ENCODE peak calls at places on chromosomes 6 and 20, in seven cellular contexts. One of them, this sample, is unnamed.

GRCh38 chr6:170463101-170463721 is 89.9 kb downstream of the PSMB1 start:
- DNase-seq in NCI-H2171: no peak
- DNase-seq in fibroblast of lung: no peak
- DNase-seq in HL-60: no peak
- DNase-seq in activated CD8-positive, alpha-beta memory T cell treated with anti-CD3 and anti-CD28 coated beads for 1 hour: no peak
- DNase-seq in activated CD4-positive, alpha-beta T cell treated with anti-CD3 and anti-CD28 coated beads, Interleukin-2, amount 50 U/mL, for 24 hours: no peak
- DNase-seq in KBM-7: no peak
- DNase-seq in this sample: no peak

GRCh38 chr6:11318835-11319813 is 86.7 kb upstream of the NEDD9 start:
- DNase-seq in NCI-H2171: no peak
- DNase-seq in fibroblast of lung: no peak
- DNase-seq in HL-60: no peak
- DNase-seq in activated CD8-positive, alpha-beta memory T cell treated with anti-CD3 and anti-CD28 coated beads for 1 hour: no peak
- DNase-seq in activated CD4-positive, alpha-beta T cell treated with anti-CD3 and anti-CD28 coated beads, Interleukin-2, amount 50 U/mL, for 24 hours: no peak
- DNase-seq in KBM-7: no peak
- DNase-seq in this sample: no peak

GRCh38 chr20:12053348-12053747 is 135.7 kb downstream of the BTBD3 start:
- DNase-seq in NCI-H2171: no peak
- DNase-seq in fibroblast of lung: peak; percentile 87
- DNase-seq in HL-60: peak; percentile 86
- DNase-seq in activated CD8-positive, alpha-beta memory T cell treated with anti-CD3 and anti-CD28 coated beads for 1 hour: no peak
- DNase-seq in activated CD4-positive, alpha-beta T cell treated with anti-CD3 and anti-CD28 coated beads, Interleukin-2, amount 50 U/mL, for 24 hours: no peak
- DNase-seq in KBM-7: peak; percentile 94
- DNase-seq in this sample: peak; percentile 83

GRCh38 chr6:168198302-168199180 is 119.5 kb upstream of the FRMD1 start:
- DNase-seq in NCI-H2171: no peak
- DNase-seq in fibroblast of lung: no peak
- DNase-seq in HL-60: no peak
- DNase-seq in activated CD8-positive, alpha-beta memory T cell treated with anti-CD3 and anti-CD28 coated beads for 1 hour: no peak
- DNase-seq in activated CD4-positive, alpha-beta T cell treated with anti-CD3 and anti-CD28 coated beads, Interleukin-2, amount 50 U/mL, for 24 hours: no peak
- DNase-seq in KBM-7: no peak
- DNase-seq in this sample: no peak

GRCh38 chr20:61252601-61253263 is 671 bp downstream of the CDH4 start:
- DNase-seq in NCI-H2171: no peak
- DNase-seq in fibroblast of lung: peak; percentile 45
- DNase-seq in HL-60: no peak
- DNase-seq in activated CD8-positive, alpha-beta memory T cell treated with anti-CD3 and anti-CD28 coated beads for 1 hour: no peak
- DNase-seq in activated CD4-positive, alpha-beta T cell treated with anti-CD3 and anti-CD28 coated beads, Interleukin-2, amount 50 U/mL, for 24 hours: no peak
- DNase-seq in KBM-7: peak; percentile 5
- DNase-seq in this sample: no peak

GRCh38 chr6:45741437-45742166 is 274.1 kb downstream of the CLIC5 start:
- DNase-seq in NCI-H2171: no peak
- DNase-seq in fibroblast of lung: peak; percentile 36
- DNase-seq in HL-60: peak; percentile 3
- DNase-seq in activated CD8-positive, alpha-beta memory T cell treated with anti-CD3 and anti-CD28 coated beads for 1 hour: no peak
- DNase-seq in activated CD4-positive, alpha-beta T cell treated with anti-CD3 and anti-CD28 coated beads, Interleukin-2, amount 50 U/mL, for 24 hours: no peak
- DNase-seq in KBM-7: peak; percentile 93
- DNase-seq in this sample: peak; percentile 22

GRCh38 chr6:68876792-68877493 is 241.9 kb downstream of the ADGRB3 start:
- DNase-seq in NCI-H2171: peak; percentile 31
- DNase-seq in fibroblast of lung: peak; percentile 0
- DNase-seq in HL-60: no peak
- DNase-seq in activated CD8-positive, alpha-beta memory T cell treated with anti-CD3 and anti-CD28 coated beads for 1 hour: no peak
- DNase-seq in activated CD4-positive, alpha-beta T cell treated with anti-CD3 and anti-CD28 coated beads, Interleukin-2, amount 50 U/mL, for 24 hours: no peak
- DNase-seq in KBM-7: peak; percentile 48
- DNase-seq in this sample: peak; percentile 6

GRCh38 chr20:51503376-51503775 is 39.1 kb downstream of the NFATC2 start:
- DNase-seq in NCI-H2171: no peak
- DNase-seq in fibroblast of lung: no peak
- DNase-seq in HL-60: no peak
- DNase-seq in activated CD8-positive, alpha-beta memory T cell treated with anti-CD3 and anti-CD28 coated beads for 1 hour: no peak
- DNase-seq in activated CD4-positive, alpha-beta T cell treated with anti-CD3 and anti-CD28 coated beads, Interleukin-2, amount 50 U/mL, for 24 hours: no peak
- DNase-seq in KBM-7: no peak
- DNase-seq in this sample: no peak

GRCh38 chr20:37441023-37441422 is 80.0 kb upstream of the NNAT start:
- DNase-seq in NCI-H2171: no peak
- DNase-seq in fibroblast of lung: no peak
- DNase-seq in HL-60: no peak
- DNase-seq in activated CD8-positive, alpha-beta memory T cell treated with anti-CD3 and anti-CD28 coated beads for 1 hour: no peak
- DNase-seq in activated CD4-positive, alpha-beta T cell treated with anti-CD3 and anti-CD28 coated beads, Interleukin-2, amount 50 U/mL, for 24 hours: no peak
- DNase-seq in KBM-7: no peak
- DNase-seq in this sample: no peak

GRCh38 chr6:128806274-128806673 is 76.7 kb upstream of the LAMA2 start:
- DNase-seq in NCI-H2171: no peak
- DNase-seq in fibroblast of lung: no peak
- DNase-seq in HL-60: no peak
- DNase-seq in activated CD8-positive, alpha-beta memory T cell treated with anti-CD3 and anti-CD28 coated beads for 1 hour: no peak
- DNase-seq in activated CD4-positive, alpha-beta T cell treated with anti-CD3 and anti-CD28 coated beads, Interleukin-2, amount 50 U/mL, for 24 hours: no peak
- DNase-seq in KBM-7: no peak
- DNase-seq in this sample: no peak

GRCh38 chr6:70834520-70834919 is 122.3 kb downstream of the B3GAT2 start:
- DNase-seq in NCI-H2171: no peak
- DNase-seq in fibroblast of lung: peak; percentile 27
- DNase-seq in HL-60: no peak
- DNase-seq in activated CD8-positive, alpha-beta memory T cell treated with anti-CD3 and anti-CD28 coated beads for 1 hour: no peak
- DNase-seq in activated CD4-positive, alpha-beta T cell treated with anti-CD3 and anti-CD28 coated beads, Interleukin-2, amount 50 U/mL, for 24 hours: no peak
- DNase-seq in KBM-7: no peak
- DNase-seq in this sample: peak; percentile 16

GRCh38 chr20:3846740-3847418 is at the start of gene MAVS:
- DNase-seq in NCI-H2171: peak; percentile 92
- DNase-seq in fibroblast of lung: peak; percentile 77
- DNase-seq in HL-60: peak; percentile 86
- DNase-seq in activated CD8-positive, alpha-beta memory T cell treated with anti-CD3 and anti-CD28 coated beads for 1 hour: peak; percentile 80
- DNase-seq in activated CD4-positive, alpha-beta T cell treated with anti-CD3 and anti-CD28 coated beads, Interleukin-2, amount 50 U/mL, for 24 hours: peak; percentile 77
- DNase-seq in KBM-7: peak; percentile 81
- DNase-seq in this sample: peak; percentile 60

GRCh38 chr6:113936093-113936934 is 34.6 kb downstream of the HDAC2 start:
- DNase-seq in NCI-H2171: peak; percentile 37
- DNase-seq in fibroblast of lung: peak; percentile 55
- DNase-seq in HL-60: peak; percentile 18
- DNase-seq in activated CD8-positive, alpha-beta memory T cell treated with anti-CD3 and anti-CD28 coated beads for 1 hour: no peak
- DNase-seq in activated CD4-positive, alpha-beta T cell treated with anti-CD3 and anti-CD28 coated beads, Interleukin-2, amount 50 U/mL, for 24 hours: peak; percentile 4
- DNase-seq in KBM-7: peak; percentile 85
- DNase-seq in this sample: peak; percentile 39

GRCh38 chr6:167551634-167552630 is 227.0 kb downstream of the TTLL2 start:
- DNase-seq in NCI-H2171: no peak
- DNase-seq in fibroblast of lung: no peak
- DNase-seq in HL-60: no peak
- DNase-seq in activated CD8-positive, alpha-beta memory T cell treated with anti-CD3 and anti-CD28 coated beads for 1 hour: no peak
- DNase-seq in activated CD4-positive, alpha-beta T cell treated with anti-CD3 and anti-CD28 coated beads, Interleukin-2, amount 50 U/mL, for 24 hours: no peak
- DNase-seq in KBM-7: no peak
- DNase-seq in this sample: no peak

GRCh38 chr6:96520851-96521115 is 823 bp upstream of the UFL1 start:
- DNase-seq in NCI-H2171: no peak
- DNase-seq in fibroblast of lung: peak; percentile 13
- DNase-seq in HL-60: no peak
- DNase-seq in activated CD8-positive, alpha-beta memory T cell treated with anti-CD3 and anti-CD28 coated beads for 1 hour: no peak
- DNase-seq in activated CD4-positive, alpha-beta T cell treated with anti-CD3 and anti-CD28 coated beads, Interleukin-2, amount 50 U/mL, for 24 hours: no peak
- DNase-seq in KBM-7: no peak
- DNase-seq in this sample: no peak

GRCh38 chr6:33490621-33491020 is 36.2 kb downstream of the ZBTB9 start:
- DNase-seq in NCI-H2171: no peak
- DNase-seq in fibroblast of lung: no peak
- DNase-seq in HL-60: no peak
- DNase-seq in activated CD8-positive, alpha-beta memory T cell treated with anti-CD3 and anti-CD28 coated beads for 1 hour: no peak
- DNase-seq in activated CD4-positive, alpha-beta T cell treated with anti-CD3 and anti-CD28 coated beads, Interleukin-2, amount 50 U/mL, for 24 hours: no peak
- DNase-seq in KBM-7: no peak
- DNase-seq in this sample: no peak

GRCh38 chr6:112195166-112195565 is 59.2 kb downstream of the LAMA4 start:
- DNase-seq in NCI-H2171: no peak
- DNase-seq in fibroblast of lung: no peak
- DNase-seq in HL-60: no peak
- DNase-seq in activated CD8-positive, alpha-beta memory T cell treated with anti-CD3 and anti-CD28 coated beads for 1 hour: no peak
- DNase-seq in activated CD4-positive, alpha-beta T cell treated with anti-CD3 and anti-CD28 coated beads, Interleukin-2, amount 50 U/mL, for 24 hours: no peak
- DNase-seq in KBM-7: no peak
- DNase-seq in this sample: no peak

GRCh38 chr20:25076731-25077609 is 5.0 kb downstream of the VSX1 start:
- DNase-seq in NCI-H2171: peak; percentile 91
- DNase-seq in fibroblast of lung: peak; percentile 9
- DNase-seq in HL-60: no peak
- DNase-seq in activated CD8-positive, alpha-beta memory T cell treated with anti-CD3 and anti-CD28 coated beads for 1 hour: no peak
- DNase-seq in activated CD4-positive, alpha-beta T cell treated with anti-CD3 and anti-CD28 coated beads, Interleukin-2, amount 50 U/mL, for 24 hours: no peak
- DNase-seq in KBM-7: no peak
- DNase-seq in this sample: no peak

GRCh38 chr20:23461180-23461579 is 8.5 kb upstream of the CST11 start:
- DNase-seq in NCI-H2171: no peak
- DNase-seq in fibroblast of lung: no peak
- DNase-seq in HL-60: no peak
- DNase-seq in activated CD8-positive, alpha-beta memory T cell treated with anti-CD3 and anti-CD28 coated beads for 1 hour: no peak
- DNase-seq in activated CD4-positive, alpha-beta T cell treated with anti-CD3 and anti-CD28 coated beads, Interleukin-2, amount 50 U/mL, for 24 hours: no peak
- DNase-seq in KBM-7: no peak
- DNase-seq in this sample: no peak

GRCh38 chr6:99522531-99522930 is 7.3 kb upstream of the USP45 start:
- DNase-seq in NCI-H2171: no peak
- DNase-seq in fibroblast of lung: peak; percentile 67
- DNase-seq in HL-60: no peak
- DNase-seq in activated CD8-positive, alpha-beta memory T cell treated with anti-CD3 and anti-CD28 coated beads for 1 hour: no peak
- DNase-seq in activated CD4-positive, alpha-beta T cell treated with anti-CD3 and anti-CD28 coated beads, Interleukin-2, amount 50 U/mL, for 24 hours: no peak
- DNase-seq in KBM-7: no peak
- DNase-seq in this sample: peak; percentile 45

GRCh38 chr6:12367412-12367811 is 77.3 kb downstream of the EDN1 start:
- DNase-seq in NCI-H2171: no peak
- DNase-seq in fibroblast of lung: no peak
- DNase-seq in HL-60: no peak
- DNase-seq in activated CD8-positive, alpha-beta memory T cell treated with anti-CD3 and anti-CD28 coated beads for 1 hour: no peak
- DNase-seq in activated CD4-positive, alpha-beta T cell treated with anti-CD3 and anti-CD28 coated beads, Interleukin-2, amount 50 U/mL, for 24 hours: no peak
- DNase-seq in KBM-7: no peak
- DNase-seq in this sample: no peak

GRCh38 chr6:125957845-125958244 is 1.3 kb downstream of the HINT3 start:
- DNase-seq in NCI-H2171: no peak
- DNase-seq in fibroblast of lung: peak; percentile 33
- DNase-seq in HL-60: peak; percentile 65
- DNase-seq in activated CD8-positive, alpha-beta memory T cell treated with anti-CD3 and anti-CD28 coated beads for 1 hour: no peak
- DNase-seq in activated CD4-positive, alpha-beta T cell treated with anti-CD3 and anti-CD28 coated beads, Interleukin-2, amount 50 U/mL, for 24 hours: no peak
- DNase-seq in KBM-7: peak; percentile 68
- DNase-seq in this sample: peak; percentile 14

GRCh38 chr6:108473197-108473596 is 87.5 kb upstream of the FOXO3 start:
- DNase-seq in NCI-H2171: no peak
- DNase-seq in fibroblast of lung: no peak
- DNase-seq in HL-60: no peak
- DNase-seq in activated CD8-positive, alpha-beta memory T cell treated with anti-CD3 and anti-CD28 coated beads for 1 hour: no peak
- DNase-seq in activated CD4-positive, alpha-beta T cell treated with anti-CD3 and anti-CD28 coated beads, Interleukin-2, amount 50 U/mL, for 24 hours: no peak
- DNase-seq in KBM-7: no peak
- DNase-seq in this sample: no peak

GRCh38 chr20:18985551-18985950 is 172.0 kb downstream of the SCP2D1 start:
- DNase-seq in NCI-H2171: no peak
- DNase-seq in fibroblast of lung: no peak
- DNase-seq in HL-60: no peak
- DNase-seq in activated CD8-positive, alpha-beta memory T cell treated with anti-CD3 and anti-CD28 coated beads for 1 hour: no peak
- DNase-seq in activated CD4-positive, alpha-beta T cell treated with anti-CD3 and anti-CD28 coated beads, Interleukin-2, amount 50 U/mL, for 24 hours: no peak
- DNase-seq in KBM-7: no peak
- DNase-seq in this sample: no peak

GRCh38 chr20:45727044-45727443 is 4.9 kb downstream of the SPINT4 start:
- DNase-seq in NCI-H2171: no peak
- DNase-seq in fibroblast of lung: peak; percentile 66
- DNase-seq in HL-60: no peak
- DNase-seq in activated CD8-positive, alpha-beta memory T cell treated with anti-CD3 and anti-CD28 coated beads for 1 hour: no peak
- DNase-seq in activated CD4-positive, alpha-beta T cell treated with anti-CD3 and anti-CD28 coated beads, Interleukin-2, amount 50 U/mL, for 24 hours: no peak
- DNase-seq in KBM-7: no peak
- DNase-seq in this sample: peak; percentile 57

GRCh38 chr20:21714297-21715192 is 9.1 kb downstream of the PAX1 start:
- DNase-seq in NCI-H2171: no peak
- DNase-seq in fibroblast of lung: no peak
- DNase-seq in HL-60: no peak
- DNase-seq in activated CD8-positive, alpha-beta memory T cell treated with anti-CD3 and anti-CD28 coated beads for 1 hour: no peak
- DNase-seq in activated CD4-positive, alpha-beta T cell treated with anti-CD3 and anti-CD28 coated beads, Interleukin-2, amount 50 U/mL, for 24 hours: no peak
- DNase-seq in KBM-7: no peak
- DNase-seq in this sample: no peak

GRCh38 chr6:115706981-115707380 is 353.7 kb downstream of the FRK start:
- DNase-seq in NCI-H2171: no peak
- DNase-seq in fibroblast of lung: no peak
- DNase-seq in HL-60: no peak
- DNase-seq in activated CD8-positive, alpha-beta memory T cell treated with anti-CD3 and anti-CD28 coated beads for 1 hour: no peak
- DNase-seq in activated CD4-positive, alpha-beta T cell treated with anti-CD3 and anti-CD28 coated beads, Interleukin-2, amount 50 U/mL, for 24 hours: no peak
- DNase-seq in KBM-7: no peak
- DNase-seq in this sample: no peak

GRCh38 chr6:34332255-34333198 is 59.9 kb downstream of the NUDT3 start:
- DNase-seq in NCI-H2171: no peak
- DNase-seq in fibroblast of lung: no peak
- DNase-seq in HL-60: peak; percentile 65
- DNase-seq in activated CD8-positive, alpha-beta memory T cell treated with anti-CD3 and anti-CD28 coated beads for 1 hour: no peak
- DNase-seq in activated CD4-positive, alpha-beta T cell treated with anti-CD3 and anti-CD28 coated beads, Interleukin-2, amount 50 U/mL, for 24 hours: no peak
- DNase-seq in KBM-7: peak; percentile 68
- DNase-seq in this sample: no peak

GRCh38 chr6:91705646-91706045 is 1118.8 kb upstream of the MAP3K7 start:
- DNase-seq in NCI-H2171: no peak
- DNase-seq in fibroblast of lung: peak; percentile 22
- DNase-seq in HL-60: no peak
- DNase-seq in activated CD8-positive, alpha-beta memory T cell treated with anti-CD3 and anti-CD28 coated beads for 1 hour: no peak
- DNase-seq in activated CD4-positive, alpha-beta T cell treated with anti-CD3 and anti-CD28 coated beads, Interleukin-2, amount 50 U/mL, for 24 hours: no peak
- DNase-seq in KBM-7: no peak
- DNase-seq in this sample: peak; percentile 8

GRCh38 chr20:47318027-47318595 is 38.4 kb downstream of the ZMYND8 start:
- DNase-seq in NCI-H2171: no peak
- DNase-seq in fibroblast of lung: peak; percentile 80
- DNase-seq in HL-60: peak; percentile 23
- DNase-seq in activated CD8-positive, alpha-beta memory T cell treated with anti-CD3 and anti-CD28 coated beads for 1 hour: no peak
- DNase-seq in activated CD4-positive, alpha-beta T cell treated with anti-CD3 and anti-CD28 coated beads, Interleukin-2, amount 50 U/mL, for 24 hours: no peak
- DNase-seq in KBM-7: peak; percentile 50
- DNase-seq in this sample: peak; percentile 75

GRCh38 chr20:31870703-31871601 is 518 bp downstream of the TTLL9 start:
- DNase-seq in NCI-H2171: no peak
- DNase-seq in fibroblast of lung: no peak
- DNase-seq in HL-60: no peak
- DNase-seq in activated CD8-positive, alpha-beta memory T cell treated with anti-CD3 and anti-CD28 coated beads for 1 hour: no peak
- DNase-seq in activated CD4-positive, alpha-beta T cell treated with anti-CD3 and anti-CD28 coated beads, Interleukin-2, amount 50 U/mL, for 24 hours: no peak
- DNase-seq in KBM-7: no peak
- DNase-seq in this sample: no peak

GRCh38 chr20:48098099-48098498 is 312.8 kb upstream of the SULF2 start:
- DNase-seq in NCI-H2171: no peak
- DNase-seq in fibroblast of lung: no peak
- DNase-seq in HL-60: no peak
- DNase-seq in activated CD8-positive, alpha-beta memory T cell treated with anti-CD3 and anti-CD28 coated beads for 1 hour: no peak
- DNase-seq in activated CD4-positive, alpha-beta T cell treated with anti-CD3 and anti-CD28 coated beads, Interleukin-2, amount 50 U/mL, for 24 hours: no peak
- DNase-seq in KBM-7: no peak
- DNase-seq in this sample: no peak

GRCh38 chr6:43761666-43762409 is 8.2 kb upstream of the VEGFA start:
- DNase-seq in NCI-H2171: no peak
- DNase-seq in fibroblast of lung: no peak
- DNase-seq in HL-60: no peak
- DNase-seq in activated CD8-positive, alpha-beta memory T cell treated with anti-CD3 and anti-CD28 coated beads for 1 hour: no peak
- DNase-seq in activated CD4-positive, alpha-beta T cell treated with anti-CD3 and anti-CD28 coated beads, Interleukin-2, amount 50 U/mL, for 24 hours: no peak
- DNase-seq in KBM-7: no peak
- DNase-seq in this sample: no peak

This sample was measured in astrocyte.